ENCODE peak calls at places on chromosomes 13 and 19, in four cellular contexts. One of them, this sample, is unnamed.

GRCh38 chr13:44142911-44143665 is 230.5 kb upstream of the SERP2 start:
- DNase-seq in GM12878: no peak
- DNase-seq in HepG2: no peak
- DNase-seq in K562: peak
- DNase-seq in this sample: no peak

GRCh38 chr19:2428027-2428690 is 773 bp upstream of the TIMM13 start:
- DNase-seq in GM12878: no peak
- DNase-seq in HepG2: no peak
- DNase-seq in K562: peak
- DNase-seq in this sample: peak

GRCh38 chr13:51451467-51452390 is 1.1 kb downstream of the INTS6 start:
- DNase-seq in GM12878: no peak
- DNase-seq in HepG2: peak
- DNase-seq in K562: peak
- DNase-seq in this sample: peak

GRCh38 chr13:67353891-67354459 is 123.8 kb upstream of the PCDH9 start:
- DNase-seq in GM12878: no peak
- DNase-seq in HepG2: no peak
- DNase-seq in K562: no peak
- DNase-seq in this sample: no peak

GRCh38 chr19:13208964-13209796 is 59.0 kb downstream of the IER2 start:
- DNase-seq in GM12878: no peak
- DNase-seq in HepG2: no peak
- DNase-seq in K562: no peak
- DNase-seq in this sample: peak

GRCh38 chr19:56476671-56477428 is at the start of gene ZNF667:
- DNase-seq in GM12878: no peak
- DNase-seq in HepG2: no peak
- DNase-seq in K562: no peak
- DNase-seq in this sample: no peak

GRCh38 chr13:109357751-109358150 is 428.6 kb downstream of the IRS2 start:
- DNase-seq in GM12878: no peak
- DNase-seq in HepG2: no peak
- DNase-seq in K562: no peak
- DNase-seq in this sample: no peak

GRCh38 chr13:40813662-40814454 is 24.4 kb downstream of the SLC25A15 start:
- DNase-seq in GM12878: no peak
- DNase-seq in HepG2: peak
- DNase-seq in K562: peak
- DNase-seq in this sample: no peak

GRCh38 chr13:60074397-60074796 is 89.3 kb downstream of the DIAPH3 start:
- DNase-seq in GM12878: peak
- DNase-seq in HepG2: no peak
- DNase-seq in K562: no peak
- DNase-seq in this sample: no peak

GRCh38 chr19:29690842-29691241 is 24.2 kb downstream of the C19orf12 start:
- DNase-seq in GM12878: no peak
- DNase-seq in HepG2: peak
- DNase-seq in K562: peak
- DNase-seq in this sample: peak

DNA sequence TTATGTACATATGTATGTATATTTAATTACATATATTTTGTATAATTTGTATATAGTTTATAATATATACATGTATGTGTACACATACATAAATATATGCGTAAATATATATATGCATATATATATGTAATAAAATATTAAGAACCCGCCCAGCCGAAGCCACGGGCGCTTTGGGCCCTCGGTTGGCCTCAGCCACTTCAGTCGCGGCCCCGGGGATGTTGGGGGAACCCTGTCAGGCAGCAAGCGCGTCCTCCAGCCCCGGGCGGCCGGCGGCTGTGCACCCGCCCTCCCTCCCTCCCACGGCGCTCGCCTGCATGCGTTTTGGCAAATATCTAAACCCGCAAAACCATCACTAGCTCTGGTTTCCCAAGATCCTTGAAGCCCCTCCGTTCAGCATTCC is 7.9 kb upstream of the ZNF606 start:
- DNase-seq in GM12878: no peak
- DNase-seq in HepG2: no peak
- DNase-seq in K562: no peak
- DNase-seq in this sample: no peak
- TF ChIP-seq CBFB in GM12878: no peak
- TF ChIP-seq CBFB in HepG2: no peak
- TF ChIP-seq CBFB in K562: no peak
- TF ChIP-seq CBFB in this sample: no peak

DNA sequence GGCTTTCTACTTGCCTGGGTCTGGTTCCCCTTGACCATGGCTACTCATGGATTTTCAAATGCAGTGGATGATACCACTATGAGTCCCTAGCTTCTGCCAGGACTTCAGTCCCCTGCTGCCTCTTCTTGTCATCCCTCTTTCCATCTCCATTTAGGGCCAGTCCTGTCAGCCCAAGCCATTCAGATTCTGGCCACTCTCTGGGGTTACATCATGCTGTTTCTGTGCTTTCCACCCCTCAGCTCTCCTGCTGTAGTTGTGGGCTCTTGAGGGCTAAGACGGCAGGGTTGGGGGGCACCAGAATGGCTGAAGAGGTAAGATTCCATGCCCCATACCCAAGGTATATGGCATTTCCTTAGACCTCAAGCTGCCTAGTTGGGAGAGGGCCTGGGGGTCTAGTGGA is 13.2 kb upstream of the ZNF492 start:
- DNase-seq in GM12878: no peak
- DNase-seq in HepG2: no peak
- DNase-seq in K562: no peak
- DNase-seq in this sample: no peak
- TF ChIP-seq USF2 in GM12878: no peak
- TF ChIP-seq USF2 in HepG2: no peak
- TF ChIP-seq USF2 in K562: no peak
- TF ChIP-seq USF2 in this sample: no peak

GRCh38 chr13:113096052-113096744 is 9.4 kb upstream of the F7 start:
- DNase-seq in GM12878: no peak
- DNase-seq in HepG2: no peak
- DNase-seq in K562: no peak
- DNase-seq in this sample: no peak

GRCh38 chr13:113097651-113098050 is 7.9 kb upstream of the F7 start:
- DNase-seq in GM12878: no peak
- DNase-seq in HepG2: no peak
- DNase-seq in K562: no peak
- DNase-seq in this sample: no peak

GRCh38 chr13:113098163-113098732 is 7.3 kb upstream of the F7 start:
- DNase-seq in GM12878: no peak
- DNase-seq in HepG2: no peak
- DNase-seq in K562: no peak
- DNase-seq in this sample: no peak

GRCh38 chr13:113095146-113096051 is 10.2 kb upstream of the F7 start:
- DNase-seq in GM12878: no peak
- DNase-seq in HepG2: no peak
- DNase-seq in K562: no peak
- DNase-seq in this sample: no peak

GRCh38 chr13:113096745-113097305 is 8.8 kb upstream of the F7 start:
- DNase-seq in GM12878: no peak
- DNase-seq in HepG2: no peak
- DNase-seq in K562: no peak
- DNase-seq in this sample: no peak
- TF ChIP-seq CREM in GM12878: no peak
- TF ChIP-seq CREM in HepG2: no peak
- TF ChIP-seq CREM in K562: no peak
- TF ChIP-seq CREM in this sample: no peak

GRCh38 chr13:48154671-48155070 is 59.8 kb upstream of the MED4 start:
- DNase-seq in GM12878: no peak
- DNase-seq in HepG2: peak
- DNase-seq in K562: no peak
- DNase-seq in this sample: no peak

GRCh38 chr13:48158290-48158689 is 63.4 kb upstream of the MED4 start:
- DNase-seq in GM12878: peak
- DNase-seq in HepG2: no peak
- DNase-seq in K562: no peak
- DNase-seq in this sample: no peak

GRCh38 chr13:48156466-48156865 is 61.6 kb upstream of the MED4 start:
- DNase-seq in GM12878: no peak
- DNase-seq in HepG2: no peak
- DNase-seq in K562: peak
- DNase-seq in this sample: peak

GRCh38 chr13:48153186-48153585 is 58.3 kb upstream of the MED4 start:
- DNase-seq in GM12878: no peak
- DNase-seq in HepG2: no peak
- DNase-seq in K562: no peak
- DNase-seq in this sample: no peak

DNA sequence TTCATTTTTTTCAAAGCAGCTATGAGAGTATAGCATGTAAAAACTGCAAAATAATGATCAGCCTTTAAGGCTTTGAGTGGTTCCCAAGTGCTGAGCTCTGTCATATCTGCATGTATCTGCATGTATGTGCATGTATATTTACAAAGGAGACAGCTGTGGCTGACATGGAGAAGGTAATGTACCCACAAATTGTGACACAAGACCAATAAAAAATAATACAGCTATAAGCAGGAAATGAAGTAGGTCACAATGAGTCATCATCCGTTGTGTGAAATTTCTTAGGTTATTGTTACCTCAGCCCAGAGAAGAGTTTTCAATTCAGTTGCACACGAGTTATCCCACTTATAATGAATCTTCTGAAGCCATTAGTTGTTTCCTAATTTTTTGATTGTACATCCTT is 60.9 kb upstream of the MED4 start:
- DNase-seq in GM12878: peak
- DNase-seq in HepG2: no peak
- DNase-seq in K562: no peak
- DNase-seq in this sample: no peak
- TF ChIP-seq CBFB in GM12878: no peak
- TF ChIP-seq CBFB in HepG2: no peak
- TF ChIP-seq CBFB in K562: no peak
- TF ChIP-seq CBFB in this sample: no peak

This sample was measured in WTC11.